ENCODE peak calls at places on chromosomes 2 and 18, in five cellular contexts. T is HepG2, B is GM23338, F is sigmoid colon, X is endothelial cell of umbilical vein. C is an unnamed sample.

GRCh38 chr2:222864296-222864695 is 3.5 kb downstream of the ACSL3 start:
- DNase-seq in T (peak; percentile 61), B (peak; percentile 83), F (no peak), X (no peak), C (no peak)

GRCh38 chr2:24365051-24365450 is 4.7 kb upstream of the ITSN2 start:
- DNase-seq in T (no peak), B (no peak), F (peak; percentile 85), X (peak; percentile 95), C (peak; percentile 86)

GRCh38 chr2:53880756-53881155 is 21.0 kb upstream of the GPR75 start:
- DNase-seq in T (no peak), B (no peak), F (no peak), X (no peak), C (no peak)

GRCh38 chr2:179857236-179857635 is 4.2 kb downstream of the ZNF385B start:
- DNase-seq in T (no peak), B (no peak), F (no peak), X (no peak), C (no peak)

GRCh38 chr18:67818432-67818831 is 301.9 kb upstream of the DSEL start:
- DNase-seq in T (no peak), B (no peak), F (no peak), X (no peak), C (no peak)

GRCh38 chr18:78727057-78727739 is 252.4 kb upstream of the SALL3 start:
- DNase-seq in T (no peak), B (no peak), F (peak; percentile 21), X (no peak), C (no peak)

GRCh38 chr2:32485399-32485798 is 128.6 kb downstream of the BIRC6 start:
- DNase-seq in T (no peak), B (no peak), F (no peak), X (peak; percentile 20), C (no peak)

GRCh38 chr2:98921062-98921461 is 15.0 kb downstream of the CRACDL start:
- DNase-seq in T (no peak), B (no peak), F (no peak), X (no peak), C (no peak)

GRCh38 chr2:150271952-150272351 is 215.5 kb downstream of the RND3 start:
- DNase-seq in T (no peak), B (no peak), F (no peak), X (no peak), C (no peak)

GRCh38 chr2:240454031-240454901 is 18.8 kb downstream of the GPC1 start:
- DNase-seq in T (no peak), B (no peak), F (no peak), X (no peak), C (no peak)

GRCh38 chr2:191150451-191151314 is at the start of gene STAT4:
- DNase-seq in T (no peak), B (peak; percentile 87), F (peak; percentile 65), X (peak; percentile 58), C (peak; percentile 81)

GRCh38 chr2:54666131-54666637 is 57.3 kb upstream of the EML6 start:
- DNase-seq in T (peak; percentile 37), B (no peak), F (peak; percentile 89), X (peak; percentile 19), C (no peak)

GRCh38 chr2:160427629-160428424 is 65.8 kb downstream of the RBMS1 start:
- DNase-seq in T (no peak), B (no peak), F (no peak), X (peak; percentile 57), C (peak; percentile 29)

GRCh38 chr2:232927793-232928563 is 57.9 kb downstream of the SNORC start:
- DNase-seq in T (no peak), B (peak; percentile 68), F (no peak), X (no peak), C (no peak)

GRCh38 chr2:64470921-64471320 is 17.0 kb downstream of the LGALSL start:
- DNase-seq in T (no peak), B (no peak), F (no peak), X (no peak), C (no peak)

GRCh38 chr2:96800762-96801463 is 15.2 kb upstream of the CNNM3 start:
- DNase-seq in T (peak; percentile 71), B (peak; percentile 81), F (peak; percentile 85), X (peak; percentile 55), C (peak; percentile 85)

GRCh38 chr18:6811816-6812215 is 82.3 kb downstream of the ARHGAP28 start:
- DNase-seq in T (no peak), B (no peak), F (no peak), X (peak; percentile 76), C (no peak)

GRCh38 chr2:228446732-228447131 is 265.2 kb upstream of the SPHKAP start:
- DNase-seq in T (no peak), B (peak; percentile 4), F (no peak), X (no peak), C (no peak)

GRCh38 chr2:50525423-50525822 is 506.5 kb downstream of the NRXN1 start:
- DNase-seq in T (no peak), B (no peak), F (no peak), X (no peak), C (no peak)

GRCh38 chr2:27832396-27832795 is 57.8 kb downstream of the RBKS start:
- DNase-seq in T (no peak), B (no peak), F (no peak), X (peak; percentile 78), C (no peak)

GRCh38 chr2:205954707-205955106 is 131.3 kb downstream of the INO80D start:
- DNase-seq in T (no peak), B (peak; percentile 52), F (no peak), X (no peak), C (no peak)

GRCh38 chr2:205964111-205964761 is 121.7 kb downstream of the INO80D start:
- DNase-seq in T (peak; percentile 51), B (no peak), F (peak; percentile 7), X (peak; percentile 92), C (no peak)

GRCh38 chr2:205957452-205958154 is 128.4 kb downstream of the INO80D start:
- DNase-seq in T (no peak), B (peak; percentile 59), F (no peak), X (no peak), C (peak; percentile 58)

DNA sequence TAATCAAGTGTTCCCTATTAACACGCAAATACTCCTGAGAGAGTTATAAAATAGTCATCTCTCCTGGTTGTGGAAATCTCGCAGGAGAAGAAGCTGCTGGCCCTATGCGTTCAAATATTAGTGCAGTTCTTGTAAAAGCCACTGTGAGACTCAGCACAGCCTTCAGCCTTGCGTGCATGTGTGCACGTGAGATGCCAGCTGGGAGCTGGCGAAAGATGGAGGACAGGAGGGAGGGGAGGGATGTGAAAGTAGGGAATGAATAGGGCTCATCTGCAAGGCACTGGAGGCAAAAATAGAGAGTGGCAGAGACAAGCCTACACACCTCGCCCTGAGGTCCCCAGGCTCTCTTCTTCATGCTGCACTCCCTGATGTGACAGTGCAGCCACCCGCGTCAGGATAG is 126.4 kb downstream of the INO80D start:
- DNase-seq in T (no peak), B (no peak), F (no peak), X (no peak), C (no peak)
- TF ChIP-seq POLR2AphosphoS5 in T (no peak), B (no peak), F (no peak), X (no peak), C (no peak)

GRCh38 chr18:58540381-58540943 is 88.4 kb downstream of the ALPK2 start:
- DNase-seq in T (no peak), B (no peak), F (no peak), X (no peak), C (no peak)

GRCh38 chr18:58539659-58540380 is 89.1 kb downstream of the ALPK2 start:
- DNase-seq in T (peak; percentile 72), B (no peak), F (no peak), X (no peak), C (no peak)

GRCh38 chr18:58542426-58543159 is 86.3 kb downstream of the ALPK2 start:
- DNase-seq in T (no peak), B (no peak), F (no peak), X (no peak), C (no peak)

GRCh38 chr18:58541137-58541788 is 87.6 kb downstream of the ALPK2 start:
- DNase-seq in T (no peak), B (peak; percentile 81), F (no peak), X (no peak), C (no peak)

DNA sequence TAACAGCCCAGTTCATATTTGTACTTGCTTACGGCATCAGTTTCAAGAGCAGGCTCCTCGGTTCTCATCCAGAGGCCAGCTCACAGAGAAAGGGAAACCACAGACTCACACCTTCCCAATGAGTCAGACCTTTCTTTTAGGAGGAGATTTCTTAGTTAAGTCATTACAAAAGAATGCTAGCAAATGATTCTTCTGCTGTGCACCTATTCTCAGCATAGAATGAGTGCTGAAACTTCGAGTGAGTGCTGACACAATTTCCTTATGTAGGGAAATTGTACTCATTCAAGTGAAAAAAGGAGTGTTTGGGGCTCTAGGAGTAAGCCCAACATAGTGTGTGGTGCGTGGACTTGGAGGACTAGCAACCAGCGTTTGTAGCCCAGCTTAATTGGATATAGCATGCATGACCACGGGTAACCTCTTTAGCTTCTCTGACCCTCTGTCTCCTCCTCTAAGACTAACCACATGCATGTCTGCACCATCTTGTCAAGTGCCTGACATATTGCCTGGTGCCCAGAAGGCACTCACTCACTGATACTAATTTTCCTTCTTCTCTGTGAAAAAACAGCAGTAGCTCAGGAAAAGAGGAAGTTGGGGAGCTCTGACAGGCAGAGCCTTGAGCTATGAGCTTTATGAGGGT is 87.0 kb downstream of the ALPK2 start:
- DNase-seq in T (peak; percentile 41), B (no peak), F (no peak), X (peak; percentile 13), C (no peak)
- H3K4me1 ChIP-seq in T (peaks cover 92% of the 10 kb centered on the region), B (peaks cover 21% of the 10 kb centered on the region), F (peaks cover 9% of the 10 kb centered on the region), X (peaks cover 3% of the 10 kb centered on the region), C (peaks cover 22% of the 10 kb centered on the region)

GRCh38 chr2:56239437-56239836 is 55.6 kb downstream of the CCDC85A start:
- DNase-seq in T (no peak), B (no peak), F (no peak), X (peak; percentile 33), C (no peak)
- TF ChIP-seq POLR2AphosphoS5 in T (no peak), B (no peak), F (no peak), X (no peak), C (no peak)

GRCh38 chr2:172452845-172453244 is 25.5 kb downstream of the ITGA6 start:
- DNase-seq in T (no peak), B (no peak), F (no peak), X (no peak), C (no peak)

GRCh38 chr2:172447811-172448493 is 20.6 kb downstream of the ITGA6 start:
- DNase-seq in T (no peak), B (no peak), F (no peak), X (no peak), C (no peak)

GRCh38 chr2:172451923-172452322 is 24.5 kb downstream of the ITGA6 start:
- DNase-seq in T (no peak), B (no peak), F (no peak), X (no peak), C (no peak)

GRCh38 chr2:172448544-172449267 is 21.3 kb downstream of the ITGA6 start:
- DNase-seq in T (no peak), B (peak; percentile 54), F (no peak), X (no peak), C (peak; percentile 67)

DNA sequence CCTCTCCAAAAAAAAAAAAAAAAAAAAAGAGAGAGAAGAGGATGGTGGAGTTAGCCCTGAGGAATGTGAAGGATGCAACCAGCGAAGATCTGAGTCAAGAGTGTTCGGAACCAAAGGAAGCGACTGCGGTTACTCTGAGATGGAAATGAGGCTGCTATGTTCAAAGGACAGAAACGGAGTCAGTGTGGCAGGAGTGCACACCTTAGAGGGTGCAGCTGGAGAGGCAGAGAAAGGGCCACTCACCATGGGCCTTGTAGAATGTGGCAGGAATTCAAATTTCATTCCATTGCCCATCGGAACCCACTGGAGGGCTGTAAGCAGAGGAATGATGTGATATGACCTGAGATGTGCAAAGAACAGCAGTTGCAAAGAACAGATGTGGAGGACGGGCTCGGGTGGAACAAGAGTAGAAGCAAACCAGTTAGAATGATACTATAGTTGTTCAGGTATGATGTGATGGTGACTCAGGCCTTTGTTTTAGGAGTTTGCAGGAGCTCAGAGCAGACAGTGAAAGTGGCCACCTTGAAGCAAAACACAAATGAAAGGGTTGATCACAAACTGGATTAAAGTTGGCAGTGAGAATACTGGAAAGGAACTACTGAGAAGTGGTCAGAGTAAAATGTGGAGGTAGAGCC is 22.6 kb downstream of the ITGA6 start:
- DNase-seq in T (no peak), B (no peak), F (no peak), X (no peak), C (no peak)
- H3K4me1 ChIP-seq in T (peaks cover 20% of the 10 kb centered on the region), B (peaks cover 54% of the 10 kb centered on the region), F (no peaks in the 10 kb centered on the region), X (peaks cover 17% of the 10 kb centered on the region), C (peaks cover 24% of the 10 kb centered on the region)

C was measured in transverse colon.